ENCODE peak calls at places on chromosomes 2 and 18, in five cellular contexts. V, L, M, S and X are unnamed samples.

GRCh38 chr2:112092286-112093041 is 37.4 kb downstream of the TMEM87B start:
- DNase-seq in M (peak; percentile 74), S (peak; percentile 62), V (peak; percentile 77), L (peak; percentile 18), X (no peak)

GRCh38 chr2:41895334-41895664 is 152.5 kb upstream of the PKDCC start:
- DNase-seq in M (no peak), V (no peak), S (no peak), L (no peak), X (no peak)

GRCh38 chr2:44562737-44563136 is 201.0 kb downstream of the CAMKMT start:
- DNase-seq in V (no peak), M (no peak), S (no peak), L (no peak), X (no peak)

GRCh38 chr2:145356046-145356445 is 836.1 kb upstream of the ZEB2 start:
- DNase-seq in V (peak; percentile 31), M (peak; percentile 33), L (no peak), S (peak; percentile 41), X (no peak)

GRCh38 chr18:69523582-69523981 is 122.9 kb downstream of the DOK6 start:
- DNase-seq in M (no peak), S (no peak), V (no peak), L (no peak), X (no peak)

GRCh38 chr2:239678186-239678490 is 277.3 kb upstream of the HDAC4 start:
- DNase-seq in M (no peak), V (no peak), L (no peak), S (no peak), X (no peak)

GRCh38 chr18:24949908-24950307 is 402.1 kb downstream of the ZNF521 start:
- DNase-seq in L (no peak), M (no peak), S (no peak), V (no peak), X (no peak)

GRCh38 chr2:138365581-138365980 is 136.0 kb upstream of the SPOPL start:
- DNase-seq in V (no peak), M (no peak), L (no peak), S (no peak), X (no peak)

GRCh38 chr2:28626891-28627421 is 124.7 kb upstream of the PPP1CB start:
- DNase-seq in S (peak; percentile 32), V (peak; percentile 65), M (peak; percentile 43), L (peak; percentile 48), X (no peak)

GRCh38 chr2:71927757-71928715 is 219.6 kb downstream of the CYP26B1 start:
- DNase-seq in L (peak; percentile 16), V (no peak), S (peak; percentile 38), M (no peak), X (no peak)

GRCh38 chr2:172977330-172978052 is 98.2 kb upstream of the MAP3K20 start:
- DNase-seq in S (no peak), L (no peak), M (no peak), V (no peak), X (no peak)

GRCh38 chr2:174053285-174053684 is 88.1 kb upstream of the SP3 start:
- DNase-seq in V (no peak), S (no peak), M (no peak), L (no peak), X (no peak)